ENCODE peak calls at places on chromosomes 5 and 9, in nine cellular contexts. One of them, this sample, is unnamed.
A peak's percentile ranks its signal among the peaks of the same experiment; 100 is the strongest.

GRCh38 chr9:128712451-128713410 is 10.4 kb downstream of the PKN3 start:
- DNase-seq in K562: no peak
- DNase-seq in PC-3: no peak
- DNase-seq in neural progenitor cell: no peak
- DNase-seq in HepG2: no peak
- DNase-seq in fibroblast of lung: no peak
- DNase-seq in colonic mucosa: no peak
- DNase-seq in SK-N-SH: peak; percentile 17
- DNase-seq in endothelial cell of umbilical vein: no peak
- DNase-seq in this sample: peak; percentile 63

GRCh38 chr9:134206317-134207300 is 42.2 kb upstream of the RNU6ATAC start:
- DNase-seq in neural progenitor cell: no peak
- DNase-seq in endothelial cell of umbilical vein: no peak
- DNase-seq in PC-3: no peak
- DNase-seq in K562: no peak
- DNase-seq in SK-N-SH: peak; percentile 24
- DNase-seq in HepG2: no peak
- DNase-seq in fibroblast of lung: no peak
- DNase-seq in colonic mucosa: no peak
- DNase-seq in this sample: peak; percentile 70

GRCh38 chr5:117889592-117889991 is 1098.8 kb downstream of the DTWD2 start:
- DNase-seq in colonic mucosa: no peak
- DNase-seq in HepG2: no peak
- DNase-seq in K562: no peak
- DNase-seq in endothelial cell of umbilical vein: no peak
- DNase-seq in PC-3: no peak
- DNase-seq in SK-N-SH: no peak
- DNase-seq in neural progenitor cell: no peak
- DNase-seq in fibroblast of lung: peak; percentile 47
- DNase-seq in this sample: no peak

GRCh38 chr5:124239572-124239971 is 506.9 kb downstream of the ZNF608 start:
- DNase-seq in K562: no peak
- DNase-seq in endothelial cell of umbilical vein: no peak
- DNase-seq in colonic mucosa: no peak
- DNase-seq in HepG2: no peak
- DNase-seq in SK-N-SH: no peak
- DNase-seq in PC-3: no peak
- DNase-seq in fibroblast of lung: no peak
- DNase-seq in neural progenitor cell: no peak
- DNase-seq in this sample: no peak

GRCh38 chr5:97553829-97554452 is 370.9 kb upstream of the RIOK2 start:
- DNase-seq in neural progenitor cell: no peak
- DNase-seq in PC-3: no peak
- DNase-seq in K562: no peak
- DNase-seq in HepG2: no peak
- DNase-seq in fibroblast of lung: peak; percentile 22
- DNase-seq in colonic mucosa: no peak
- DNase-seq in SK-N-SH: no peak
- DNase-seq in endothelial cell of umbilical vein: no peak
- DNase-seq in this sample: no peak

GRCh38 chr9:94164756-94165549 is 80.7 kb downstream of the PTPDC1 start:
- DNase-seq in colonic mucosa: no peak
- DNase-seq in endothelial cell of umbilical vein: no peak
- DNase-seq in K562: no peak
- DNase-seq in SK-N-SH: no peak
- DNase-seq in neural progenitor cell: no peak
- DNase-seq in PC-3: no peak
- DNase-seq in HepG2: no peak
- DNase-seq in fibroblast of lung: no peak
- DNase-seq in this sample: no peak

GRCh38 chr5:81626524-81626923 is 124.4 kb downstream of the SSBP2 start:
- DNase-seq in PC-3: peak; percentile 81
- DNase-seq in colonic mucosa: no peak
- DNase-seq in endothelial cell of umbilical vein: peak; percentile 86
- DNase-seq in neural progenitor cell: no peak
- DNase-seq in HepG2: peak; percentile 32
- DNase-seq in SK-N-SH: peak; percentile 14
- DNase-seq in K562: peak; percentile 24
- DNase-seq in fibroblast of lung: peak; percentile 74
- DNase-seq in this sample: no peak

GRCh38 chr9:131800366-131800765 is 60.5 kb upstream of the RAPGEF1 start:
- DNase-seq in K562: no peak
- DNase-seq in PC-3: no peak
- DNase-seq in SK-N-SH: peak; percentile 66
- DNase-seq in colonic mucosa: no peak
- DNase-seq in HepG2: no peak
- DNase-seq in neural progenitor cell: no peak
- DNase-seq in fibroblast of lung: no peak
- DNase-seq in endothelial cell of umbilical vein: no peak
- DNase-seq in this sample: no peak

GRCh38 chr5:124748687-124749594 is 2.5 kb upstream of the ZNF608 start:
- DNase-seq in endothelial cell of umbilical vein: peak; percentile 97
- DNase-seq in fibroblast of lung: peak; percentile 93
- DNase-seq in neural progenitor cell: peak; percentile 91
- DNase-seq in SK-N-SH: peak; percentile 80
- DNase-seq in K562: peak; percentile 59
- DNase-seq in PC-3: peak; percentile 88
- DNase-seq in HepG2: peak; percentile 81
- DNase-seq in colonic mucosa: peak; percentile 95
- DNase-seq in this sample: peak; percentile 75

GRCh38 chr9:136019041-136019680 is 58.0 kb upstream of the UBAC1 start:
- DNase-seq in neural progenitor cell: no peak
- DNase-seq in SK-N-SH: no peak
- DNase-seq in colonic mucosa: no peak
- DNase-seq in endothelial cell of umbilical vein: no peak
- DNase-seq in K562: no peak
- DNase-seq in PC-3: no peak
- DNase-seq in HepG2: no peak
- DNase-seq in fibroblast of lung: no peak
- DNase-seq in this sample: no peak

GRCh38 chr5:180494510-180495181 is 467 bp downstream of the CNOT6 start:
- DNase-seq in HepG2: peak; percentile 12
- DNase-seq in neural progenitor cell: peak; percentile 74
- DNase-seq in SK-N-SH: peak; percentile 82
- DNase-seq in PC-3: no peak
- DNase-seq in endothelial cell of umbilical vein: peak; percentile 50
- DNase-seq in colonic mucosa: peak; percentile 46
- DNase-seq in fibroblast of lung: peak; percentile 26
- DNase-seq in K562: peak; percentile 66
- DNase-seq in this sample: peak; percentile 82

GRCh38 chr5:165495829-165496380 is 1990.5 kb downstream of the MAT2B start:
- DNase-seq in fibroblast of lung: peak; percentile 82
- DNase-seq in SK-N-SH: no peak
- DNase-seq in neural progenitor cell: no peak
- DNase-seq in PC-3: no peak
- DNase-seq in K562: no peak
- DNase-seq in HepG2: no peak
- DNase-seq in colonic mucosa: no peak
- DNase-seq in endothelial cell of umbilical vein: no peak
- DNase-seq in this sample: no peak

GRCh38 chr9:127181595-127182190 is 59.3 kb upstream of the ANGPTL2 start:
- DNase-seq in K562: no peak
- DNase-seq in endothelial cell of umbilical vein: no peak
- DNase-seq in colonic mucosa: no peak
- DNase-seq in fibroblast of lung: no peak
- DNase-seq in neural progenitor cell: no peak
- DNase-seq in SK-N-SH: no peak
- DNase-seq in PC-3: no peak
- DNase-seq in HepG2: no peak
- DNase-seq in this sample: peak; percentile 12

GRCh38 chr5:7540806-7541205 is 144.9 kb downstream of the ADCY2 start:
- DNase-seq in fibroblast of lung: no peak
- DNase-seq in HepG2: no peak
- DNase-seq in colonic mucosa: no peak
- DNase-seq in endothelial cell of umbilical vein: no peak
- DNase-seq in PC-3: no peak
- DNase-seq in neural progenitor cell: peak; percentile 8
- DNase-seq in K562: no peak
- DNase-seq in SK-N-SH: no peak
- DNase-seq in this sample: no peak

GRCh38 chr5:9149988-9150387 is 395.9 kb downstream of the SEMA5A start:
- DNase-seq in endothelial cell of umbilical vein: no peak
- DNase-seq in PC-3: peak; percentile 92
- DNase-seq in colonic mucosa: no peak
- DNase-seq in K562: no peak
- DNase-seq in fibroblast of lung: peak; percentile 61
- DNase-seq in neural progenitor cell: no peak
- DNase-seq in HepG2: no peak
- DNase-seq in SK-N-SH: no peak
- DNase-seq in this sample: no peak

GRCh38 chr5:50666261-50667078 is at the start of gene PARP8:
- DNase-seq in PC-3: no peak
- DNase-seq in colonic mucosa: peak; percentile 63
- DNase-seq in fibroblast of lung: peak; percentile 71
- DNase-seq in K562: no peak
- DNase-seq in endothelial cell of umbilical vein: no peak
- DNase-seq in SK-N-SH: peak; percentile 83
- DNase-seq in HepG2: no peak
- DNase-seq in neural progenitor cell: peak; percentile 86
- DNase-seq in this sample: peak; percentile 89

GRCh38 chr5:134124289-134125194 is 10.1 kb downstream of the TCF7 start:
- DNase-seq in fibroblast of lung: peak; percentile 73
- DNase-seq in colonic mucosa: no peak
- DNase-seq in SK-N-SH: no peak
- DNase-seq in K562: no peak
- DNase-seq in endothelial cell of umbilical vein: no peak
- DNase-seq in neural progenitor cell: no peak
- DNase-seq in PC-3: peak; percentile 73
- DNase-seq in HepG2: no peak
- DNase-seq in this sample: no peak

GRCh38 chr9:119179701-119180100 is 189.5 kb downstream of the BRINP1 start:
- DNase-seq in colonic mucosa: no peak
- DNase-seq in SK-N-SH: no peak
- DNase-seq in HepG2: no peak
- DNase-seq in K562: no peak
- DNase-seq in PC-3: no peak
- DNase-seq in fibroblast of lung: no peak
- DNase-seq in endothelial cell of umbilical vein: no peak
- DNase-seq in neural progenitor cell: no peak
- DNase-seq in this sample: no peak

GRCh38 chr5:1155191-1156032 is 43.5 kb upstream of the SLC12A7 start:
- DNase-seq in PC-3: no peak
- DNase-seq in fibroblast of lung: no peak
- DNase-seq in HepG2: no peak
- DNase-seq in K562: no peak
- DNase-seq in neural progenitor cell: peak; percentile 34
- DNase-seq in endothelial cell of umbilical vein: no peak
- DNase-seq in colonic mucosa: no peak
- DNase-seq in SK-N-SH: peak; percentile 68
- DNase-seq in this sample: no peak

GRCh38 chr5:149808264-149808982 is 78.3 kb downstream of the PPARGC1B start:
- DNase-seq in PC-3: no peak
- DNase-seq in colonic mucosa: no peak
- DNase-seq in neural progenitor cell: no peak
- DNase-seq in endothelial cell of umbilical vein: no peak
- DNase-seq in K562: no peak
- DNase-seq in fibroblast of lung: no peak
- DNase-seq in HepG2: no peak
- DNase-seq in SK-N-SH: no peak
- DNase-seq in this sample: no peak
- TF ChIP-seq CTCF in PC-3: no peak
- TF ChIP-seq CTCF in colonic mucosa: no peak
- TF ChIP-seq CTCF in neural progenitor cell: no peak
- TF ChIP-seq CTCF in endothelial cell of umbilical vein: no peak
- TF ChIP-seq CTCF in K562: no peak
- TF ChIP-seq CTCF in fibroblast of lung: no peak
- TF ChIP-seq CTCF in HepG2: no peak
- TF ChIP-seq CTCF in SK-N-SH: no peak
- TF ChIP-seq CTCF in this sample: no peak

DNA sequence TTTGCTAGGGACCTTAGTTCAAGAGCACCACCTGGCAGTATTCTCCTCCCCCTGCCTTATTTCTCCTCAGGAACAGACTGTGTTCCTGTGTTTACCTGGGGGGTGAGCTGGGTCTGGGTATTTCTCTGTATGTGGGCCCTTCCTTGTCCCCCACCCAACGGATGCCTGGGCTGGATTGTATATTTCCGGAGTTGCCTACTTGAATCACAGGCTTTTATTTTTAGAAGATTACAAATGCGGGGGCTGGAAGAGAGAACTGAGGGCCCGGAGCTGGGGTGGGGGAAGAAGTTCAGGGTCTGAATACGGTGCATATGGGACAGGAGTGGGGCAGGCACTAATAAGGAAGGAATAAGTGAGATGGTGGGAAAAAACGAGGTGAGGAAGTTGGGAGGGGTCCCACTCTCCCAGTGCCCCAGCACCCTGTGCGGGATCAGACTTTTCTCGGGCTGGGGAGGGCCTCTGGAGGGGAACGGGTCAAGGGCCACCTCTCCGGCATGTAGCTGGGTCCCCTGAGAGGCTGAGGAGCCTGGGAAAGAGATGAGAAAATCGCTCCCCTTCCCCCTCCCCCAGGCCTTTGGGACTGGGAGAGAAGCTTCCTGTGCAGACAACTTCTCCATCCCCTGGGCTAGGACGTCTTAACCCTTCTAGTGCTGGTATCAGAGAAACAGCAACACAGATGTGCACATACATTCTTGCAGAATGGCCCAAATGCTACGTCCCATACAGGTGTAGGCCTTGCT is 42.1 kb downstream of the PCDH1 start:
- DNase-seq in neural progenitor cell: no peak
- DNase-seq in fibroblast of lung: no peak
- DNase-seq in endothelial cell of umbilical vein: peak; percentile 87
- DNase-seq in colonic mucosa: no peak
- DNase-seq in PC-3: no peak
- DNase-seq in HepG2: no peak
- DNase-seq in SK-N-SH: no peak
- DNase-seq in K562: no peak
- DNase-seq in this sample: peak; percentile 65
- H3K4me3 ChIP-seq in neural progenitor cell: no peak overlapping the region
- H3K4me3 ChIP-seq in fibroblast of lung: no peak overlapping the region
- H3K4me3 ChIP-seq in endothelial cell of umbilical vein: no peak overlapping the region
- H3K4me3 ChIP-seq in colonic mucosa: no peak overlapping the region
- H3K4me3 ChIP-seq in PC-3: no peak overlapping the region
- H3K4me3 ChIP-seq in HepG2: no peak overlapping the region
- H3K4me3 ChIP-seq in SK-N-SH: no peak overlapping the region
- H3K4me3 ChIP-seq in K562: no peak overlapping the region
- H3K4me3 ChIP-seq in this sample: no peak overlapping the region

GRCh38 chr5:100505984-100506670 is 29.0 kb upstream of the FAM174A start:
- DNase-seq in PC-3: peak; percentile 95
- DNase-seq in SK-N-SH: no peak
- DNase-seq in endothelial cell of umbilical vein: peak; percentile 82
- DNase-seq in neural progenitor cell: no peak
- DNase-seq in colonic mucosa: no peak
- DNase-seq in HepG2: no peak
- DNase-seq in fibroblast of lung: peak; percentile 97
- DNase-seq in K562: no peak
- DNase-seq in this sample: no peak

GRCh38 chr5:100502684-100503083 is 32.5 kb upstream of the FAM174A start:
- DNase-seq in K562: no peak
- DNase-seq in SK-N-SH: no peak
- DNase-seq in endothelial cell of umbilical vein: no peak
- DNase-seq in fibroblast of lung: no peak
- DNase-seq in HepG2: no peak
- DNase-seq in PC-3: no peak
- DNase-seq in neural progenitor cell: no peak
- DNase-seq in colonic mucosa: no peak
- DNase-seq in this sample: no peak
- H3K9ac ChIP-seq in K562: no peak overlapping the region
- H3K9ac ChIP-seq in SK-N-SH: no peak overlapping the region
- H3K9ac ChIP-seq in endothelial cell of umbilical vein: no peak overlapping the region
- H3K9ac ChIP-seq in fibroblast of lung: no peak overlapping the region
- H3K9ac ChIP-seq in HepG2: no peak overlapping the region
- H3K9ac ChIP-seq in PC-3: no peak overlapping the region
- H3K9ac ChIP-seq in neural progenitor cell: no peak overlapping the region
- H3K9ac ChIP-seq in colonic mucosa: no peak overlapping the region
- H3K9ac ChIP-seq in this sample: no peak overlapping the region

GRCh38 chr5:178818094-178818493 is 41.7 kb upstream of the ZNF354B start:
- DNase-seq in SK-N-SH: peak; percentile 76
- DNase-seq in neural progenitor cell: no peak
- DNase-seq in PC-3: no peak
- DNase-seq in colonic mucosa: no peak
- DNase-seq in fibroblast of lung: no peak
- DNase-seq in K562: no peak
- DNase-seq in endothelial cell of umbilical vein: no peak
- DNase-seq in HepG2: no peak
- DNase-seq in this sample: no peak
- TF ChIP-seq CTCF in SK-N-SH: no peak
- TF ChIP-seq CTCF in neural progenitor cell: no peak
- TF ChIP-seq CTCF in PC-3: no peak
- TF ChIP-seq CTCF in colonic mucosa: no peak
- TF ChIP-seq CTCF in fibroblast of lung: no peak
- TF ChIP-seq CTCF in K562: no peak
- TF ChIP-seq CTCF in endothelial cell of umbilical vein: no peak
- TF ChIP-seq CTCF in HepG2: peak; percentile 59
- TF ChIP-seq CTCF in this sample: no peak

This sample was measured in kidney.